ENCODE peak calls at places on chromosomes 16 and 17, in ten cellular contexts. L, X, Y, U, F, P, B, E, V and O are unnamed samples.

GRCh38 chr17:58643147-58643546 is 48.7 kb downstream of the TEX14 start:
- DNase-seq in L (peak), X (no peak), Y (no peak), U (peak), F (no peak), P (no peak), B (no peak), E (no peak), V (no peak), O (no peak)

GRCh38 chr17:29589524-29590260 is at the start of gene GIT1:
- DNase-seq in L (peak), X (peak), Y (peak), U (peak), F (peak), P (peak), B (peak), E (no peak), V (peak), O (no peak)

GRCh38 chr17:72735602-72736001 is 356.9 kb downstream of the SLC39A11 start:
- DNase-seq in L (no peak), X (no peak), Y (no peak), U (no peak), F (peak), P (no peak), B (no peak), E (no peak), V (no peak), O (no peak)

GRCh38 chr17:8846768-8847211 is 20.7 kb downstream of the PIK3R6 start:
- DNase-seq in L (peak), X (peak), Y (no peak), U (peak), F (no peak), P (peak), B (no peak), E (no peak), V (no peak), O (no peak)

GRCh38 chr17:27244019-27244418 is 49.9 kb upstream of the WSB1 start:
- DNase-seq in L (no peak), X (no peak), Y (no peak), U (no peak), F (no peak), P (no peak), B (no peak), E (no peak), V (no peak), O (no peak)

GRCh38 chr17:7479139-7479388 is 367 bp downstream of the ZBTB4 start:
- DNase-seq in L (no peak), X (no peak), Y (no peak), U (no peak), F (no peak), P (no peak), B (no peak), E (no peak), V (no peak), O (no peak)

GRCh38 chr17:50280068-50280467 is 5.8 kb downstream of the TMEM92 start:
- DNase-seq in L (no peak), X (no peak), Y (no peak), U (no peak), F (peak), P (peak), B (no peak), E (no peak), V (no peak), O (no peak)

GRCh38 chr16:677306-678190 is 2.1 kb downstream of the RHBDL1 start:
- DNase-seq in L (no peak), X (no peak), Y (no peak), U (no peak), F (no peak), P (peak), B (no peak), E (no peak), V (no peak), O (no peak)

GRCh38 chr17:14712471-14713075 is 411.7 kb downstream of the HS3ST3B1 start:
- DNase-seq in L (no peak), X (no peak), Y (no peak), U (no peak), F (no peak), P (no peak), B (no peak), E (no peak), V (no peak), O (no peak)

GRCh38 chr16:84497836-84498610 is 6.4 kb downstream of the MEAK7 start:
- DNase-seq in L (no peak), X (no peak), Y (no peak), U (no peak), F (no peak), P (no peak), B (no peak), E (no peak), V (no peak), O (no peak)

GRCh38 chr17:66673668-66674276 is 161.1 kb upstream of the CACNG5 start:
- DNase-seq in L (no peak), X (peak), Y (no peak), U (peak), F (peak), P (peak), B (peak), E (no peak), V (no peak), O (no peak)
- TF ChIP-seq CTCF in L (peak), X (peak), Y (peak), U (peak), F (peak), P (peak), B (peak), E (peak), V (peak), O (peak)

DNA sequence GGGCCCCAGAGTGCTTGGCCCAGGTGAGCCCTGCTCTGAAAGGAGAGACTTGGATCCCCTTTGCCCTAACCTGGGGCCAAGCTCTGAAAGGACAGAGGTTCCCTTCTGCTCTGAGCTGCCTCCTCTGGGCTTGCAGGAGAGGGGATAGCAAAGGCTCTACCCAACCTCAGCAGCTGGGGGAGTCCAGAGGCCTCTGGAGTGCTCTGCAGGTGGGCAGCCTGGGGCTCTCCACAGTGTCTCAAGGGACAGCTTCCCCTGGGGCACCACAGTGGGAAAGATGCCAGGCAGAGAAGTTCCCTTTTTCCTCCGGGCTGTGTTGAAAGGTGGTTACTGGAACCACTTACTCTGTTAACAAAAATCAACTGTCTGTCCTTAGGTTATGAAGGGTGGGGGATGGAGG is 48.2 kb upstream of the MGAT5B start:
- DNase-seq in L (no peak), X (no peak), Y (no peak), U (no peak), F (no peak), P (no peak), B (no peak), E (no peak), V (no peak), O (no peak)
- TF ChIP-seq CTCF in L (no peak), X (no peak), Y (no peak), U (no peak), F (no peak), P (no peak), B (no peak), E (no peak), V (no peak), O (no peak)

GRCh38 chr16:10514369-10515055 is 65.9 kb downstream of the EMP2 start:
- DNase-seq in L (no peak), X (peak), Y (no peak), U (peak), F (peak), P (peak), B (peak), E (no peak), V (no peak), O (no peak)
- TF ChIP-seq CTCF in L (peak), X (peak), Y (peak), U (peak), F (peak), P (peak), B (peak), E (peak), V (peak), O (peak)

DNA sequence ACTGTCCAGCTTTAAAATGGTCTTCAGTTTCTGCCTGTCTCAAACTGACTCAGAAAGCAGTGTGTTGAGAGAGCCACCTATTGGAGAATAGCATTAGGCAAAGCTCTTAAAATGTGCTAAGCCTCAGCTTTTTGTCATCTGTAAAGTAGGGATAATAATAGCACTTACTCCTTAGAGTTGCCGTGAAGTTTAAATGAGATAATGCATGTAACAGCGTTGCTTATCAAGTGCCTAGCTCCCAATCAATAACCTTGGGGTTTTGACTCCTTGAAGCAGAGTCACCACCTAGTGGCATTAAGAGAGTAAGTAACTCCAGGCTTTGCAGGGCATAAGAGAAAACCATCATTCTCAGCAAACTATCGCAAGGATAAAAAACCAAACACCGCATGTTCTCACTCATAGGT is 163.3 kb downstream of the HS3ST2 start:
- DNase-seq in L (peak), X (no peak), Y (no peak), U (no peak), F (no peak), P (peak), B (no peak), E (no peak), V (no peak), O (no peak)
- TF ChIP-seq CTCF in L (peak), X (peak), Y (no peak), U (no peak), F (no peak), P (peak), B (no peak), E (no peak), V (peak), O (peak)

GRCh38 chr16:15523092-15523541 is 88.7 kb downstream of the BMERB1 start:
- DNase-seq in L (no peak), X (peak), Y (peak), U (no peak), F (peak), P (no peak), B (no peak), E (no peak), V (peak), O (no peak)
- TF ChIP-seq CTCF in L (no peak), X (no peak), Y (peak), U (no peak), F (peak), P (peak), B (no peak), E (no peak), V (no peak), O (no peak)

GRCh38 chr17:43388198-43389021 is 10.4 kb upstream of the ARL4D start:
- DNase-seq in L (peak), X (peak), Y (peak), U (peak), F (peak), P (peak), B (peak), E (peak), V (peak), O (peak)
- TF ChIP-seq CTCF in L (no peak), X (no peak), Y (no peak), U (no peak), F (no peak), P (no peak), B (no peak), E (no peak), V (no peak), O (no peak)

GRCh38 chr17:38674013-38674748 is 576 bp downstream of the EPOP start:
- DNase-seq in L (no peak), X (peak), Y (peak), U (no peak), F (no peak), P (peak), B (peak), E (no peak), V (no peak), O (no peak)
- TF ChIP-seq CTCF in L (peak), X (no peak), Y (no peak), U (no peak), F (no peak), P (no peak), B (no peak), E (peak), V (no peak), O (no peak)

GRCh38 chr17:17815436-17816200 is 21.2 kb downstream of the SREBF1 start:
- DNase-seq in L (no peak), X (no peak), Y (no peak), U (no peak), F (no peak), P (no peak), B (no peak), E (no peak), V (no peak), O (no peak)
- TF ChIP-seq CTCF in L (no peak), X (no peak), Y (no peak), U (no peak), F (no peak), P (no peak), B (no peak), E (no peak), V (no peak), O (no peak)

GRCh38 chr17:39580082-39580468 is 27.6 kb downstream of the NEUROD2 start:
- DNase-seq in L (no peak), X (no peak), Y (no peak), U (no peak), F (no peak), P (no peak), B (no peak), E (no peak), V (no peak), O (no peak)

GRCh38 chr17:39579318-39580081 is 28.2 kb downstream of the NEUROD2 start:
- DNase-seq in L (no peak), X (peak), Y (no peak), U (no peak), F (no peak), P (peak), B (no peak), E (no peak), V (no peak), O (no peak)

GRCh38 chr17:39573447-39574298 is 34.0 kb downstream of the NEUROD2 start:
- DNase-seq in L (no peak), X (peak), Y (peak), U (peak), F (peak), P (peak), B (peak), E (peak), V (peak), O (no peak)

GRCh38 chr17:39578272-39578671 is 29.4 kb downstream of the NEUROD2 start:
- DNase-seq in L (no peak), X (no peak), Y (no peak), U (no peak), F (no peak), P (no peak), B (no peak), E (no peak), V (no peak), O (no peak)

DNA sequence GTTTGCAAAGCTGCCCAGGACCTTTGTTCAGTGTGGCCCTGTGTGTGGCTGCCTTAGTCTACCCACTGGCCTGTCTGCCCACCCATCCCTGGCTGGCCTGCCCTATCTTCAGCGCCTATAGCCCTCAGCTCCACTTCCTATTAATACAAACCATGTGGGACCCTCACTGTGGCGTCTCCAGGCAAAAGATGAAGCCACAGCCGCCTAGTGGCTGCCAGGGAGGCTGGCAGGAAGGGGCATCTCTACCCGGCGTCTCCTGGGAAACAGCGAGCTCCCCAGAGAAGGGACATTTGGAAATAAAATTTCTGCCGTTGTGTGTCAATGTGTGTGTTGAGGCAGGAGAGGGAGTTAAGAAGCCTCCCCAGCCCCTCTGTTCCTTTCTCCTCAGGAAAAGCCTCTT is 31.5 kb downstream of the NEUROD2 start:
- DNase-seq in L (no peak), X (no peak), Y (no peak), U (no peak), F (no peak), P (peak), B (no peak), E (no peak), V (no peak), O (no peak)
- TF ChIP-seq CTCF in L (peak), X (no peak), Y (no peak), U (peak), F (no peak), P (peak), B (peak), E (peak), V (peak), O (peak)